ENCODE peak calls at places on chromosomes 13 and 19, in four cellular contexts. G is mesendoderm, M is H9, S is IMR-90. P is an unnamed sample. For H3K27me3, the result is how much of the 10 kb centered on the place peaks cover.

GRCh38 chr13:44140146-44140545 is 233.5 kb upstream of the SERP2 start:
- DNase-seq in S (no peak), M (peak), G (peak), P (no peak)

GRCh38 chr13:43572601-43573360 is 214.0 kb downstream of the ENOX1 start:
- DNase-seq in S (peak), G (peak), M (no peak), P (peak)

GRCh38 chr13:48979892-48980291 is 4.2 kb downstream of the FNDC3A start:
- DNase-seq in S (no peak), M (no peak), G (no peak), P (no peak)

GRCh38 chr13:49220035-49220855 is at the start of gene MLNR:
- DNase-seq in G (peak), S (no peak), M (peak), P (peak)

GRCh38 chr13:71879129-71879535 is 12.1 kb upstream of the DACH1 start:
- DNase-seq in S (peak), M (peak), G (peak), P (peak)

GRCh38 chr13:52096062-52096461 is 32.8 kb downstream of the NEK5 start:
- DNase-seq in S (no peak), G (no peak), M (no peak), P (no peak)

GRCh38 chr13:97978661-97979450 is 25.4 kb downstream of the IPO5 start:
- DNase-seq in G (peak), S (peak), M (no peak), P (peak)

GRCh38 chr19:46955114-46955812 is 64.4 kb upstream of the NPAS1 start:
- DNase-seq in M (no peak), S (peak), G (no peak), P (peak)

GRCh38 chr19:46495789-46496099 is at the start of gene PNMA8B:
- DNase-seq in G (peak), M (peak), S (peak), P (peak)

GRCh38 chr19:38455031-38455430 is 21.5 kb downstream of the RYR1 start:
- DNase-seq in G (peak), M (no peak), S (peak), P (peak)

GRCh38 chr19:31330761-31331160 is 18.5 kb downstream of the TSHZ3 start:
- DNase-seq in G (no peak), S (no peak), M (no peak), P (no peak)

GRCh38 chr19:11890634-11891033 is 3.1 kb downstream of the ZNF69 start:
- DNase-seq in M (no peak), S (no peak), G (no peak), P (no peak)

GRCh38 chr19:21604351-21604926 is 99.0 kb downstream of the ZNF429 start:
- DNase-seq in G (peak), S (peak), M (no peak), P (peak)

GRCh38 chr19:21603431-21604153 is 98.2 kb downstream of the ZNF429 start:
- DNase-seq in S (no peak), G (peak), M (no peak), P (peak)

GRCh38 chr19:21607453-21607852 is 102.1 kb downstream of the ZNF429 start:
- DNase-seq in G (no peak), M (no peak), S (no peak), P (no peak)

GRCh38 chr19:21602105-21602658 is 96.8 kb downstream of the ZNF429 start:
- DNase-seq in S (no peak), G (no peak), M (no peak), P (no peak)

DNA sequence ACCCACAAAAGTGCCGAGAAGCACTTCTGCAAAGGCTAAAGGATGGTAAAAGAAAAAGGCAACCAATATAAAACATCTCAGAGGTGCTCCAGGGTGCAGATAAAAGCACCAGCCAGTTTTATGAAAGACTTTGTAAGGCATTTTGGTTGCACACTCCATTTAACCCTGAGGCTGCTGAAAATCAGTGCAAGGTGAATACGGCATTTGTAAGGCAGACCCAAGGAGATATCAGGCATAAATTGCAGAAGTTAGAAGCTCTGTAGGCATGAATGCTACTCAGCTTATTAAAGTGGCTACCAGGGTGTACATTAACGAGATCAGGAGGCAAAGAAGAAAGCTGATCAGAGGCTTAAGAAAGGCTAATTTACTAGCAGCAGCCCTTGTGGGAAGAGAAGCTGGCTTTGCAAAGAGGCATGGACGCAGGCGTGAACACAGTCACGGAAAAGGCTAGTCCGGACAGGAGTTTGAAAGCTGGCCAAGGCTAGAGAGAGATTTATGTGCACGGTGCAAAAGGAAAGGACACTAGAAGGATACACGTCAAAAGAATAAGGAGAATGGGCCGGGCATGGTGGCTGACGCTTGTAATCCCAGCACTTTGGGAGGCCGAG is 99.6 kb downstream of the ZNF429 start:
- DNase-seq in S (no peak), M (no peak), G (no peak), P (peak)
- H3K9ac ChIP-seq in S (peak), M (no peak), G (peak), P (peak)

GRCh38 chr19:15812059-15812722 is 3.3 kb downstream of the OR10H1 start:
- DNase-seq in M (no peak), G (no peak), S (no peak), P (no peak)

GRCh38 chr19:15811476-15811875 is 4.0 kb downstream of the OR10H1 start:
- DNase-seq in S (no peak), G (no peak), M (no peak), P (no peak)

GRCh38 chr19:15810335-15810734 is 5.1 kb downstream of the OR10H1 start:
- DNase-seq in S (no peak), G (no peak), M (no peak), P (peak)

GRCh38 chr19:15813916-15814315 is 1.5 kb downstream of the OR10H1 start:
- DNase-seq in S (no peak), M (no peak), G (no peak), P (no peak)

GRCh38 chr19:15815306-15815705 is at the start of gene OR10H1:
- DNase-seq in M (no peak), S (no peak), G (no peak), P (no peak)
- H3K27me3 ChIP-seq in M (under half), S (under half), G (under half), P (under half)

GRCh38 chr13:47463002-47463401 is 538.1 kb downstream of the SUCLA2 start:
- DNase-seq in S (no peak), G (no peak), M (no peak), P (no peak)

GRCh38 chr13:47455581-47455980 is 545.5 kb downstream of the SUCLA2 start:
- DNase-seq in G (no peak), M (no peak), S (no peak), P (peak)

GRCh38 chr13:47463726-47464125 is 537.3 kb downstream of the SUCLA2 start:
- DNase-seq in G (peak), S (peak), M (peak), P (peak)

GRCh38 chr13:47457631-47458030 is 543.4 kb downstream of the SUCLA2 start:
- DNase-seq in S (peak), G (no peak), M (no peak), P (peak)

DNA sequence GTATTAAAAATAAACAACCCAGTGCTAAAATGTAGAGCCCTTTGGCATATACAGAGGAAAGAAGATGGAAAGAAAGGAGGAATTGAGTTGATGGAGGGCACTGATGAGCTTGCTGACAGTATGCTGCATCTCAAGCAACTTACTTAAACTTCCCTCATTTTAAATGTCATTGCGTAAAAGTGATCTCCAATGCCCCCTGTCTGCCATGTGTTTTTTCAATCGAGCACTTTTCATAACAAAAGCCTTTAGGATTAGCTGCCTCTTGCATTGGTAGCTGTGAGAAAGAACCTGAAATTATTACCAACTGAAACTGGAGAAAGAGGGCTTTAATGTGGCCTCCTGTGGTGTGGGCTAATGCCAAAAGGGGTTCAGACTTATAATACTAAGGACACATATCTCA is 541.6 kb downstream of the SUCLA2 start:
- DNase-seq in G (peak), S (peak), M (no peak), P (peak)
- H3K9ac ChIP-seq in G (no peak), S (no peak), M (no peak), P (no peak)

DNA sequence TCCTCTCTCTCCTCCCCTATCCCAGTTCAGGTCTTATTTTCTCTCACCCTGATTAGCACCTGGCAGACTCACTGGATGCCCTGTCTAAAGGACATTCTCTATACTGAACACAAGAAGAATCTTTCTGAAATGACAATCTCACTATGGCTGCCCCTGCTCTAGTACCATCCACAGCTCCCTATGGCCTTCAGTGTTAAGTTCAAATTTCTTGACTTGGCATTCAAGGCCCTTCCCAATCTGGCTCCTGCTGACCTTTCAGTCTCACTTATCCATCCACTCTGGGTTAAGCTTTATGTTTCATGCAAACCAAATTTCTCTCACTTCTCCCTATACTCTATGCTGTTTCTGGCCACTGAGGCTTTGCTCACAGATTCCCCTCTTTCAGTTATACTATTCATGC is 34.2 kb downstream of the MBD3L1 start:
- DNase-seq in M (no peak), G (no peak), S (no peak), P (no peak)
- H3K27me3 ChIP-seq in M (under half), G (under half), S (under half), P (under half)

DNA sequence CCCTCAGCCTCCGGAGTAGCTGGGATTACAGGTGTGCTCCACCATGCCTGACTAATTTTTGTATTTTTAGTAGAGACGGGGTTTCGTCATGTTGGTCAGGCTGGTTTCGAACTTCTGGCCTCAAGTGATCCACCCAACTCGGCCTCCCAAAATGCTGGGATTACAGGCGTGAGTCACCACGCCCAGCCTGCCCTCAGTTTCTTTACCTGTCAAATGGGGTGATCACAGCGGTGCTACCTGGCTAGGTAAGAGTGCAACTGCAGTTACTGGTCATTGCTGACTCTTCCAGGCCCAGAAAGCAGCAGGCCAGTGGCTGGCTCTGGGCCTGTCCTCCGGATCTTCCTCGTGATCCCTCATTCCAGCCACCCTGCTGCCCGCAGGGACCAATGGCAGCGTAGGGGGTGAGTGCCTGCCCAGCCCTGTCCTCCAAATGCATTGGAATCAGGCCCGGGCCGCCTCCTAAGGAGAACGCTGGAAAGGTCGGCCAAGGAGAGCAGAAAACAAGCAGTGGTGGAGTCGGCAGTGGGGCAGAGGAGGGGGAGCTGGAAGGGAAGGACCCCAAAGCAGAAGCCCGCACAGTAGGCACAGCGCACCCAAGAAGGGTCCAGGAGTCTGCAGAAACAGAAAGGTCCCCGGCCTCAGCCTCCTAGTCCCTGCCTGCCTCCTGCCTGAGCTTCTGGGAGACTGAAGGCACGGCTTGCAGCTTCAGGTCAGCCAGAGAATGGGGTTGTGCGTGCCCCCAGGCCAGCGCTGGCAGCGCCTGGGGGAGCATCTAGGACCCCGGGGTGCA is 1.8 kb upstream of the SLC27A1 start:
- DNase-seq in M (no peak), G (no peak), S (no peak), P (peak)
- H3K9ac ChIP-seq in M (no peak), G (peak), S (peak), P (peak)

GRCh38 chr19:19214892-19215291 is 3.1 kb downstream of the NCAN start:
- DNase-seq in G (peak), M (peak), S (peak), P (peak)
- H3K27me3 ChIP-seq in G (under half), M (under half), S (under half), P (under half)

GRCh38 chr19:35940078-35940775 is 4.1 kb downstream of the LRFN3 start:
- DNase-seq in G (no peak), S (no peak), M (no peak), P (no peak)

GRCh38 chr19:35939307-35940077 is 3.3 kb downstream of the LRFN3 start:
- DNase-seq in S (no peak), G (no peak), M (no peak), P (no peak)

GRCh38 chr19:35936738-35937268 is 629 bp downstream of the LRFN3 start:
- DNase-seq in G (no peak), M (no peak), S (no peak), P (peak)

GRCh38 chr19:35937345-35938281 is 1.4 kb downstream of the LRFN3 start:
- DNase-seq in S (no peak), G (peak), M (no peak), P (peak)

GRCh38 chr19:35938282-35939224 is 2.4 kb downstream of the LRFN3 start:
- DNase-seq in G (no peak), M (no peak), S (no peak), P (no peak)
- H3K9ac ChIP-seq in G (peak), M (no peak), S (no peak), P (no peak)

GRCh38 chr13:33634526-33635111 is 183.3 kb upstream of the RFC3 start:
- DNase-seq in G (no peak), M (no peak), S (no peak), P (no peak)
- H3K27me3 ChIP-seq in G (under half), M (under half), S (under half), P (under half)

P was measured in GM23248.